ENCODE peak calls at places on chromosomes 6 and 20, in four cellular contexts. One of them, this sample, is unnamed.

GRCh38 chr6:158849899-158850806 is 31.0 kb upstream of the EZR start:
- DNase-seq in lung: peak; percentile 46
- DNase-seq in left lung: no peak
- DNase-seq in hepatocyte: peak; percentile 85
- DNase-seq in this sample: no peak

GRCh38 chr6:133871131-133871530 is 17.8 kb upstream of the TCF21 start:
- DNase-seq in lung: no peak
- DNase-seq in hepatocyte: no peak
- DNase-seq in left lung: no peak
- DNase-seq in this sample: no peak

GRCh38 chr6:64679411-64679810 is 1027.6 kb downstream of the EYS start:
- DNase-seq in left lung: no peak
- DNase-seq in hepatocyte: no peak
- DNase-seq in lung: no peak
- DNase-seq in this sample: no peak

GRCh38 chr6:27582928-27583725 is 110.2 kb upstream of the ZNF184 start:
- DNase-seq in hepatocyte: peak; percentile 48
- DNase-seq in left lung: no peak
- DNase-seq in lung: no peak
- DNase-seq in this sample: no peak

GRCh38 chr20:52905235-52905634 is 66.9 kb upstream of the TSHZ2 start:
- DNase-seq in left lung: no peak
- DNase-seq in hepatocyte: no peak
- DNase-seq in lung: no peak
- DNase-seq in this sample: no peak

GRCh38 chr6:146336200-146336599 is 207.4 kb upstream of the RAB32 start:
- DNase-seq in hepatocyte: no peak
- DNase-seq in left lung: no peak
- DNase-seq in lung: no peak
- DNase-seq in this sample: no peak

GRCh38 chr20:57801046-57801445 is 91.2 kb upstream of the PMEPA1 start:
- DNase-seq in hepatocyte: no peak
- DNase-seq in lung: no peak
- DNase-seq in left lung: no peak
- DNase-seq in this sample: no peak

GRCh38 chr6:99512033-99512432 is 3.2 kb downstream of the USP45 start:
- DNase-seq in lung: no peak
- DNase-seq in left lung: no peak
- DNase-seq in hepatocyte: no peak
- DNase-seq in this sample: no peak

DNA sequence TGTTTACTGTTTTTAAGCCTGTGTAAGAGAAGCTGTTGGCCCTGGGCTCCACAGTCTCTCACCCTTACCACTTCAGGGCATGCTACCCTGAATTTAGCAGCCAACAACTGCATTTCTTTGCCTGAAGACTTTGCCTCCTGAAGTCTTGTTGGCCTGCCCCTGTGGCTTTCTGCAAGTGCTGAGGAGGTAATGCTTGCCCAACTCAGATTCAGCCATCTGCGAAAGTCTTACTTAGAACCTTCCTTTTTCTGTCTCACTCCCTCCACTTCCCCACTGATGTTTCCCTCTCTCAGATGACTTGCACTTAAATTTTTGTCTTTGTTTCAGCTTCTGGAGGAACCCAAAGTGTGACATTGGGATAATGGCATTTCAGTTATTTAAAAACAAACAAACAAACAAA is 11.8 kb upstream of the IBTK start:
- DNase-seq in hepatocyte: no peak
- DNase-seq in left lung: no peak
- DNase-seq in lung: no peak
- DNase-seq in this sample: no peak
- H3K4me1 ChIP-seq in hepatocyte: no peaks in the 10 kb centered on the region
- H3K4me1 ChIP-seq in left lung: peaks cover 8% of the 10 kb centered on the region
- H3K4me1 ChIP-seq in lung: no peaks in the 10 kb centered on the region
- H3K4me1 ChIP-seq in this sample: no peaks in the 10 kb centered on the region

GRCh38 chr6:107750398-107750797 is 73.7 kb downstream of the SCML4 start:
- DNase-seq in lung: no peak
- DNase-seq in left lung: no peak
- DNase-seq in hepatocyte: no peak
- DNase-seq in this sample: no peak
- TF ChIP-seq CTCF in lung: no peak
- TF ChIP-seq CTCF in left lung: no peak
- TF ChIP-seq CTCF in hepatocyte: no peak
- TF ChIP-seq CTCF in this sample: no peak

GRCh38 chr6:170088349-170088951 is 202.4 kb downstream of the DLL1 start:
- DNase-seq in lung: no peak
- DNase-seq in left lung: peak; percentile 36
- DNase-seq in hepatocyte: no peak
- DNase-seq in this sample: peak; percentile 17
- H3K4me3 ChIP-seq in lung: no peak overlapping the region
- H3K4me3 ChIP-seq in left lung: peak overlapping the region; percentile 20
- H3K4me3 ChIP-seq in hepatocyte: no peak overlapping the region
- H3K4me3 ChIP-seq in this sample: peak overlapping the region; percentile 2

DNA sequence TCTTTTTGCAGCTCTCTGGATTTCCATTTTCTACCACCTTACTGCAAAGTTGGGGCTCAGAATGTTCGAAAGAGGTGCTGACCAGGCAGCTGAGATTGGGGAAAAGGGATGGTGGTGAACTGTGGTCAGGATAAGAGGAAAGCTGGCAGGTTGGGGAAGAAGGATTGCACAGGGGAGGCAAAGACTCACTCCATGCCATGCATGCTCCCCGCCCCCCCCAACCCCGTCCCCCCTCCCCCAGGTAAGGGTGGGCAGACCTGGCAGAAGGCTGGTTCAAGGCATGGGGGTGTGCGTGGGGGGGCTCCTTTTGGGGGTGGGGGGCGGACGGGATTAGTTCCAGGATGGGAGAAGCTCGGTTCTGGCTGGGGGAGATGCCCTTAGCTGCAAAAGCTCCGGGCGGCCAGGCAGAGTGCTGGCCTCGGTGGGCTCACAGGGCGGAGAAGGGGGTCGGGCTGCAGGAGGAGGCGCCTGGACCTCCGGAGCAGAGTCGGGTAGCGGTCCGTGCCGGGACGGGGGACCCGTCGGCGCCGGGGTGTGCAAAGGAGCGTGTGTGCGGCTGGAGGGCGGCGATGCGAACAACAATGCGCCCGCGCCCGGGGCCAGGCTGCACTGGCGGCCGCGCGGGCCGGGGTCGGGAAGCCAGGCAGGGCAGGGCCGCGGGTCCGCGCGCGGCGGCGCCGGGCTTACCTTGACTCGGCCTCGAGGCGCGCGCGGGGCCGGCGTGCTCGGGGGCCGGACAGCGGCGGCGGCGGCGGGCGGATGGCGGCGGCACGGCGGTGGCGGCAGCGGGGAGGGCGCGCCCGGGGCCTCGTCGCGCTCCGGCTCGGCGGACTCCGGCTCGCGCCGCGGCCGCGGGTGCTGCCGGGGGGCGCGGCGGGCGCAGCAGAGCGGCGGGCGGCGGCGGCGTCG is 844 bp downstream of the ADNP start:
- DNase-seq in lung: no peak
- DNase-seq in left lung: peak; percentile 38
- DNase-seq in hepatocyte: peak; percentile 62
- DNase-seq in this sample: peak; percentile 69
- H3K4me1 ChIP-seq in lung: peaks cover 11% of the 10 kb centered on the region
- H3K4me1 ChIP-seq in left lung: peaks cover 11% of the 10 kb centered on the region
- H3K4me1 ChIP-seq in hepatocyte: peaks cover 31% of the 10 kb centered on the region
- H3K4me1 ChIP-seq in this sample: peaks cover 14% of the 10 kb centered on the region

This sample was measured in tibial artery.